ENCODE peak calls at places on chromosome 3, in six cellular contexts. S is A549, N is HL-60, T is Peyer's patch, F is H1, E is right lobe of liver. C is an unnamed sample.
A peak's percentile ranks its signal among the peaks of the same experiment; 100 is the strongest.

GRCh38 chr3:36969540-36970432 is 23.1 kb downstream of the EPM2AIP1 start:
- DNase-seq in S (no peak), E (no peak), T (peak; percentile 62), N (peak; percentile 63), F (no peak), C (peak; percentile 55)

GRCh38 chr3:127396473-127396872 is 108.6 kb upstream of the PRR20G start:
- DNase-seq in S (no peak), F (peak; percentile 72), E (no peak), T (no peak), N (no peak), C (no peak)

GRCh38 chr3:57464801-57465200 is 79.3 kb downstream of the DNAH12 start:
- DNase-seq in T (no peak), F (no peak), S (no peak), E (no peak), N (no peak), C (peak; percentile 16)

GRCh38 chr3:24180616-24181015 is 235.5 kb downstream of the NR1D2 start:
- DNase-seq in E (no peak), F (no peak), N (no peak), T (no peak), S (no peak), C (no peak)

GRCh38 chr3:42803800-42804112 is 534 bp downstream of the HIGD1A start:
- DNase-seq in E (peak; percentile 75), N (no peak), T (peak; percentile 59), S (peak; percentile 9), F (no peak), C (peak; percentile 28)

GRCh38 chr3:189188466-189188865 is 16.7 kb downstream of the TPRG1 start:
- DNase-seq in S (no peak), N (no peak), F (no peak), E (no peak), T (no peak), C (peak; percentile 79)

GRCh38 chr3:70703305-70704102 is 391.1 kb upstream of the MDFIC2 start:
- DNase-seq in F (no peak), N (no peak), T (no peak), S (no peak), E (peak; percentile 26), C (no peak)

GRCh38 chr3:37723585-37723984 is 138.1 kb upstream of the CTDSPL start:
- DNase-seq in E (no peak), T (no peak), F (no peak), S (no peak), N (no peak), C (no peak)

GRCh38 chr3:64163019-64163754 is 62.1 kb downstream of the PRICKLE2 start:
- DNase-seq in N (no peak), T (no peak), F (no peak), E (no peak), S (no peak), C (no peak)

GRCh38 chr3:129313983-129314756 is 35.5 kb downstream of the HMCES start:
- DNase-seq in F (no peak), T (no peak), E (no peak), S (no peak), N (no peak), C (peak; percentile 38)

GRCh38 chr3:115903843-115904242 is 280.5 kb downstream of the GAP43 start:
- DNase-seq in T (no peak), N (no peak), S (no peak), E (no peak), F (no peak), C (no peak)

GRCh38 chr3:117105650-117106049 is 396.1 kb downstream of the TUSC7 start:
- DNase-seq in S (no peak), F (no peak), E (no peak), N (no peak), T (no peak), C (peak; percentile 8)

GRCh38 chr3:10855871-10856662 is 40.0 kb downstream of the SLC6A11 start:
- DNase-seq in F (peak; percentile 52), E (no peak), N (no peak), S (peak; percentile 25), T (no peak), C (no peak)
- TF ChIP-seq CTCF in F (peak; percentile 76), E (no peak), N (no peak), S (no peak), T (no peak), C (peak; percentile 37)

GRCh38 chr3:125359700-125360099 is 15.4 kb downstream of the ZNF148 start:
- DNase-seq in T (no peak), N (no peak), S (no peak), E (no peak), F (no peak), C (no peak)

GRCh38 chr3:125356140-125357026 is 18.7 kb downstream of the ZNF148 start:
- DNase-seq in N (no peak), F (no peak), S (no peak), T (no peak), E (no peak), C (no peak)

GRCh38 chr3:125357032-125357658 is 18.0 kb downstream of the ZNF148 start:
- DNase-seq in E (peak; percentile 58), F (peak; percentile 55), N (peak; percentile 50), S (peak; percentile 53), T (peak; percentile 61), C (no peak)

GRCh38 chr3:125358923-125359322 is 16.2 kb downstream of the ZNF148 start:
- DNase-seq in T (no peak), S (no peak), E (no peak), F (no peak), N (no peak), C (no peak)

GRCh38 chr3:125357837-125358236 is 17.3 kb downstream of the ZNF148 start:
- DNase-seq in E (no peak), F (no peak), S (no peak), T (no peak), N (no peak), C (no peak)
- H3K4me3 ChIP-seq in E (no peak overlapping the region), F (peak overlapping the region; percentile 58), S (peak overlapping the region; percentile 66), T (no peak overlapping the region), N (peak overlapping the region; percentile 74), C (no peak overlapping the region)

DNA sequence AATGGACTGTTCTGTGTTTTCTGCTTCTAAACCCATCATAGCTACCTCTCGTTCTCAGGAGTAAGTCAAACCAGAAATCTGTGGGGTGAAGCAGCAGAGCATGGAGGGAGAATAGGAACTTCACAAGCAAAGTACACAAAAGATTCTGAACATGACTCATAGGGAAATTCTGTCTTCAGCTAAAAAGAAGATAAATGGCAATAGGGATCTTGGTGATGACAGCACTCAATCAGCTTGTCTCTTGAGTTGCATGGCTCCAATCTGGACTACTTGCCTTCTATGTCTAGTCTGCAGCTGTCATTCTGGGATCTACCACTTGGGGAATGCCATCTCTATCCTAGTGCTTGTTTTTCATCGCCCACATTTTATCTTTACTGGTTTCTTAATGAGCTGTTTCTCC is 13.5 kb upstream of the GRAMD1C start:
- DNase-seq in T (no peak), S (peak; percentile 33), F (no peak), E (no peak), N (no peak), C (peak; percentile 24)
- TF ChIP-seq CTCF in T (no peak), S (no peak), F (peak; percentile 52), E (no peak), N (no peak), C (peak; percentile 40)

GRCh38 chr3:46626039-46626438 is 13.7 kb downstream of the FAM240A start:
- DNase-seq in T (no peak), N (no peak), E (no peak), F (no peak), S (no peak), C (no peak)

GRCh38 chr3:46627078-46627477 is 14.8 kb downstream of the FAM240A start:
- DNase-seq in F (no peak), E (no peak), T (no peak), N (no peak), S (no peak), C (no peak)

GRCh38 chr3:46632792-46633191 is 20.5 kb downstream of the FAM240A start:
- DNase-seq in N (peak; percentile 7), S (no peak), F (peak; percentile 42), E (peak; percentile 80), T (no peak), C (no peak)

GRCh38 chr3:46629571-46630517 is 17.5 kb downstream of the FAM240A start:
- DNase-seq in F (peak; percentile 89), T (peak; percentile 90), S (peak; percentile 48), E (peak; percentile 78), N (peak; percentile 43), C (peak; percentile 73)

GRCh38 chr3:46628980-46629379 is 16.7 kb downstream of the FAM240A start:
- DNase-seq in S (no peak), N (no peak), F (no peak), E (no peak), T (no peak), C (no peak)
- H3K4me3 ChIP-seq in S (no peak overlapping the region), N (no peak overlapping the region), F (no peak overlapping the region), E (no peak overlapping the region), T (no peak overlapping the region), C (no peak overlapping the region)